ENCODE peak calls at places on chromosomes 12 and 14, in six cellular contexts. K is A549, N is K562, Y is AG09309, J is AG09319, G is H1. U is an unnamed sample.
A peak's percentile ranks its signal among the peaks of the same experiment; 100 is the strongest.

GRCh38 chr12:2856901-2857495 is at the start of gene TEX52:
- DNase-seq in K (no peak), N (no peak), G (peak; percentile 63), J (no peak), Y (no peak), U (no peak)

GRCh38 chr12:55068416-55069010 is 48.7 kb downstream of the NEUROD4 start:
- DNase-seq in K (peak; percentile 68), N (peak; percentile 64), J (peak; percentile 11), Y (peak; percentile 24), G (no peak), U (no peak)

GRCh38 chr14:68393178-68393763 is 399.6 kb downstream of the ZFP36L1 start:
- DNase-seq in N (no peak), G (no peak), Y (no peak), J (no peak), K (no peak), U (no peak)

GRCh38 chr12:119446459-119446858 is 111.9 kb downstream of the CCDC60 start:
- DNase-seq in G (no peak), J (no peak), Y (no peak), N (no peak), K (peak; percentile 44), U (no peak)

GRCh38 chr12:77031745-77032144 is 33.6 kb downstream of the E2F7 start:
- DNase-seq in K (no peak), N (no peak), J (no peak), G (no peak), Y (no peak), U (no peak)

GRCh38 chr12:104526320-104526719 is 69.6 kb downstream of the CHST11 start:
- DNase-seq in J (no peak), K (no peak), G (peak; percentile 62), N (peak; percentile 33), Y (no peak), U (no peak)

GRCh38 chr12:24499151-24500146 is 449.5 kb downstream of the BCAT1 start:
- DNase-seq in Y (peak; percentile 4), J (peak; percentile 5), N (no peak), K (no peak), G (no peak), U (no peak)

GRCh38 chr14:35342160-35343010 is 50.2 kb downstream of the PSMA6 start:
- DNase-seq in N (no peak), G (no peak), K (no peak), J (no peak), Y (no peak), U (no peak)

GRCh38 chr12:49930515-49931288 is 19.8 kb upstream of the AQP2 start:
- DNase-seq in Y (no peak), G (no peak), K (no peak), J (peak; percentile 5), N (no peak), U (no peak)

GRCh38 chr14:62443796-62444195 is 601.5 kb downstream of the KCNH5 start:
- DNase-seq in Y (no peak), N (no peak), K (no peak), J (no peak), G (no peak), U (no peak)

GRCh38 chr14:30528119-30528518 is 30.8 kb upstream of the G2E3 start:
- DNase-seq in N (no peak), G (no peak), Y (no peak), K (no peak), J (no peak), U (no peak)

GRCh38 chr14:68790656-68791077 is 2.2 kb downstream of the ZFP36L1 start:
- DNase-seq in Y (no peak), K (no peak), J (no peak), G (peak; percentile 39), N (no peak), U (peak; percentile 53)

GRCh38 chr14:95518045-95518751 is 1.7 kb upstream of the SYNE3 start:
- DNase-seq in K (no peak), N (no peak), J (no peak), Y (no peak), G (no peak), U (no peak)

GRCh38 chr14:102272392-102272791 is 32.6 kb downstream of the MOK start:
- DNase-seq in K (no peak), N (no peak), Y (no peak), J (no peak), G (no peak), U (no peak)

GRCh38 chr12:31728289-31728916 is 418 bp downstream of the AMN1 start:
- DNase-seq in Y (no peak), J (no peak), G (peak; percentile 69), N (peak; percentile 69), K (peak; percentile 52), U (peak; percentile 71)

GRCh38 chr14:33592298-33592697 is 358.6 kb downstream of the EGLN3 start:
- DNase-seq in J (no peak), N (no peak), G (no peak), Y (no peak), K (no peak), U (no peak)

GRCh38 chr14:96090441-96091148 is 51.4 kb downstream of the C14orf132 start:
- DNase-seq in Y (no peak), K (no peak), N (no peak), G (no peak), J (no peak), U (no peak)

GRCh38 chr12:124524231-124524925 is 43.0 kb downstream of the NCOR2 start:
- DNase-seq in K (no peak), G (no peak), Y (peak; percentile 79), J (peak; percentile 73), N (no peak), U (no peak)

GRCh38 chr14:99518441-99519346 is 37.5 kb downstream of the CCNK start:
- DNase-seq in N (peak; percentile 76), K (peak; percentile 70), Y (no peak), J (no peak), G (peak; percentile 97), U (peak; percentile 86)

GRCh38 chr12:107396991-107397390 is 288.6 kb upstream of the PWP1 start:
- DNase-seq in K (peak; percentile 87), N (no peak), Y (no peak), J (no peak), G (no peak), U (no peak)

GRCh38 chr12:131783915-131784541 is 44.2 kb upstream of the MMP17 start:
- DNase-seq in N (peak; percentile 32), Y (peak; percentile 63), K (peak; percentile 75), G (no peak), J (peak; percentile 22), U (no peak)

GRCh38 chr14:104360522-104360921 is 219.0 kb upstream of the C14orf180 start:
- DNase-seq in G (no peak), J (no peak), K (no peak), Y (no peak), N (no peak), U (no peak)

GRCh38 chr12:45289245-45290217 is 73.6 kb downstream of the ANO6 start:
- DNase-seq in N (no peak), K (no peak), G (no peak), J (no peak), Y (no peak), U (no peak)

GRCh38 chr14:53953828-53954550 is 2.6 kb downstream of the BMP4 start:
- DNase-seq in Y (no peak), N (no peak), G (peak; percentile 64), K (peak; percentile 32), J (no peak), U (no peak)

GRCh38 chr12:96121271-96121711 is 72.9 kb upstream of the ELK3 start:
- DNase-seq in Y (no peak), G (no peak), K (no peak), N (no peak), J (no peak), U (no peak)

GRCh38 chr12:98345308-98345876 is 170.0 kb upstream of the TMPO start:
- DNase-seq in G (peak; percentile 26), K (no peak), N (peak; percentile 14), Y (no peak), J (no peak), U (no peak)
- TF ChIP-seq CTCF in G (no peak), K (no peak), N (no peak), Y (no peak), J (no peak), U (no peak)

GRCh38 chr14:56487090-56487667 is 92.4 kb upstream of the TMEM260 start:
- DNase-seq in G (no peak), J (peak; percentile 2), N (no peak), K (peak; percentile 17), Y (no peak), U (no peak)

GRCh38 chr14:56488306-56488705 is 91.3 kb upstream of the TMEM260 start:
- DNase-seq in Y (no peak), K (no peak), J (no peak), N (no peak), G (no peak), U (no peak)

GRCh38 chr14:56487761-56488160 is 91.8 kb upstream of the TMEM260 start:
- DNase-seq in G (no peak), Y (peak; percentile 24), J (peak; percentile 11), K (no peak), N (no peak), U (no peak)

DNA sequence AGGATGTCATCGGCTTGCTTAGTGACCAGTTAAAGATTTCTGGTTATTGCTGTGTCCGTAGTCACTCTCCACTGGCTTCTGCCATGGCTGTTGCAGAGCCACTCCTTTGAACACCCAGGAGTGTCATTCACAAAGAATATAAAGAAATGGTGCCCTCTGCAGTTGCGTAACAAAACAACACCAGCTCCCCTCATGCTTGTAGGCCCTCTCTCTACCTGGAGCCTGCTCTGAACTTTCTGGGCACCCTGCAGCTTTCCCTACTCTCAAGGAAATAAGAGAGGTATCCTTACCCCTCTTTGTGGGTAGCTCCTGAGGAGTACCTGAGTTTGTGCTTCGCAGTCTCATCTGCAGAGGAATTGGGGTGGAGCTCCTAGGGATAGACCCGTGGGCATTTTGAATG is 97.3 kb upstream of the TMEM260 start:
- DNase-seq in Y (no peak), K (peak; percentile 41), G (peak; percentile 64), J (no peak), N (peak; percentile 12), U (no peak)
- TF ChIP-seq CTCF in Y (peak; percentile 27), K (peak; percentile 33), G (peak; percentile 52), J (no peak), N (peak; percentile 7), U (peak; percentile 62)

GRCh38 chr12:88390811-88391210 is 189.5 kb downstream of the KITLG start:
- DNase-seq in K (no peak), G (no peak), Y (no peak), N (no peak), J (no peak), U (no peak)

GRCh38 chr12:88388566-88389269 is 191.6 kb downstream of the KITLG start:
- DNase-seq in J (no peak), N (no peak), Y (peak; percentile 25), G (no peak), K (no peak), U (no peak)

GRCh38 chr12:88391556-88391955 is 188.7 kb downstream of the KITLG start:
- DNase-seq in Y (peak; percentile 84), N (no peak), J (peak; percentile 83), K (peak; percentile 53), G (no peak), U (no peak)

GRCh38 chr12:88393017-88393767 is 187.1 kb downstream of the KITLG start:
- DNase-seq in Y (no peak), N (peak; percentile 10), K (peak; percentile 53), G (no peak), J (no peak), U (no peak)
- TF ChIP-seq CTCF in Y (peak; percentile 35), N (peak; percentile 7), K (peak; percentile 23), G (peak; percentile 48), J (no peak), U (peak; percentile 58)

DNA sequence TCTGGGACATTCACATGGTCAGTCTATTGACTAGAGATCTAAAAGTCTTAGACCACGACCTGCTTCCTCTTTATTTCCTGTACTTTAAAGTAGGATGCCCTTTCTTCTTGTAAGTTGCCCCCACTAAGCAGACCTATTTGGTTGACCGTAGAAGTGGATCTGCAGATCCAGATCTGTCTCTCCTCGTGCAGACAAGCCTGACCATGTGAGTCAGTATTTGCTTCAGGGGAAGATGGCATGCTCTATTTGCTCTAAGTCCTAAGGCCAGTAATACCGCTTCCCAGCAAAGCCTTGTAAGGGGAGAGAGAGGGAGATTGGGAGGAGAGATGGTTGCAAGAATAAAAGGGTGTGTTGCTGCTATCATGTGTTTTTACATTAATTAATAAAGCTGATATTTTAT is 46.8 kb downstream of the KCNC2 start:
- DNase-seq in G (no peak), J (no peak), Y (no peak), N (no peak), K (no peak), U (no peak)
- TF ChIP-seq CTCF in G (no peak), J (no peak), Y (no peak), N (no peak), K (no peak), U (no peak)